ENCODE peak calls at places on chromosomes 2 and 18, in five cellular contexts. D is RPMI7951, G is GM13976, K is M059J, Z is coronary artery. I is an unnamed sample.

GRCh38 chr2:47534179-47534919 is 131.4 kb downstream of the MSH2 start:
- DNase-seq in D (peak), G (no peak), K (peak), Z (no peak), I (peak)

GRCh38 chr18:49751427-49752094 is 61.8 kb downstream of the ACAA2 start:
- DNase-seq in D (no peak), G (no peak), K (no peak), Z (no peak), I (no peak)

GRCh38 chr2:653645-654425 is 23.4 kb downstream of the TMEM18 start:
- DNase-seq in D (no peak), G (no peak), K (no peak), Z (peak), I (no peak)

GRCh38 chr2:217274578-217274977 is 414.7 kb upstream of the TNP1 start:
- DNase-seq in D (no peak), G (no peak), K (no peak), Z (no peak), I (no peak)

GRCh38 chr2:152804687-152805408 is 86.4 kb downstream of the ARL6IP6 start:
- DNase-seq in D (no peak), G (no peak), K (no peak), Z (no peak), I (no peak)

GRCh38 chr2:143698350-143698749 is 569.1 kb downstream of the ARHGAP15 start:
- DNase-seq in D (no peak), G (no peak), K (no peak), Z (no peak), I (no peak)

GRCh38 chr2:158926478-158926948 is 41.9 kb upstream of the TANC1 start:
- DNase-seq in D (peak), G (no peak), K (peak), Z (no peak), I (no peak)

GRCh38 chr2:203340791-203341487 is 12.7 kb downstream of the ABI2 start:
- DNase-seq in D (peak), G (no peak), K (peak), Z (no peak), I (no peak)

GRCh38 chr2:168348076-168348475 is 100.7 kb upstream of the STK39 start:
- DNase-seq in D (peak), G (peak), K (peak), Z (no peak), I (peak)

GRCh38 chr2:160736629-160737028 is 243.0 kb upstream of the RBMS1 start:
- DNase-seq in D (peak), G (no peak), K (peak), Z (no peak), I (no peak)